ENCODE peak calls at places on chromosomes 6 and 20, in ten cellular contexts. One of them, this sample, is unnamed.

GRCh38 chr6:79453558-79454042 is 83.6 kb downstream of the LCA5 start:
- DNase-seq in suprapubic skin: no peak
- DNase-seq in fibroblast of lung: peak; percentile 67
- DNase-seq in Panc1: no peak
- DNase-seq in body of pancreas: no peak
- DNase-seq in adrenal gland: no peak
- DNase-seq in tibial nerve: no peak
- DNase-seq in transverse colon: no peak
- DNase-seq in upper lobe of right lung: no peak
- DNase-seq in AG09309: no peak
- DNase-seq in this sample: no peak

GRCh38 chr20:39903806-39904205 is 785.2 kb downstream of the MAFB start:
- DNase-seq in tibial nerve: no peak
- DNase-seq in adrenal gland: no peak
- DNase-seq in body of pancreas: no peak
- DNase-seq in fibroblast of lung: no peak
- DNase-seq in suprapubic skin: no peak
- DNase-seq in transverse colon: no peak
- DNase-seq in AG09309: no peak
- DNase-seq in Panc1: no peak
- DNase-seq in upper lobe of right lung: no peak
- DNase-seq in this sample: no peak

GRCh38 chr6:36627801-36628246 is 33.7 kb downstream of the SRSF3 start:
- DNase-seq in adrenal gland: peak; percentile 67
- DNase-seq in fibroblast of lung: peak; percentile 97
- DNase-seq in upper lobe of right lung: peak; percentile 73
- DNase-seq in tibial nerve: no peak
- DNase-seq in AG09309: peak; percentile 29
- DNase-seq in body of pancreas: peak; percentile 73
- DNase-seq in transverse colon: peak; percentile 79
- DNase-seq in Panc1: no peak
- DNase-seq in suprapubic skin: no peak
- DNase-seq in this sample: peak; percentile 50

GRCh38 chr20:59743767-59744485 is 139.6 kb downstream of the PHACTR3 start:
- DNase-seq in upper lobe of right lung: no peak
- DNase-seq in transverse colon: no peak
- DNase-seq in Panc1: no peak
- DNase-seq in fibroblast of lung: no peak
- DNase-seq in suprapubic skin: no peak
- DNase-seq in body of pancreas: no peak
- DNase-seq in tibial nerve: no peak
- DNase-seq in adrenal gland: no peak
- DNase-seq in AG09309: no peak
- DNase-seq in this sample: no peak

GRCh38 chr6:118968416-118968815 is 33.5 kb upstream of the MCM9 start:
- DNase-seq in AG09309: no peak
- DNase-seq in adrenal gland: no peak
- DNase-seq in upper lobe of right lung: no peak
- DNase-seq in Panc1: peak; percentile 22
- DNase-seq in body of pancreas: no peak
- DNase-seq in suprapubic skin: no peak
- DNase-seq in transverse colon: no peak
- DNase-seq in fibroblast of lung: peak; percentile 61
- DNase-seq in tibial nerve: no peak
- DNase-seq in this sample: no peak

GRCh38 chr20:11117808-11118528 is 444.2 kb upstream of the JAG1 start:
- DNase-seq in adrenal gland: no peak
- DNase-seq in fibroblast of lung: peak; percentile 61
- DNase-seq in suprapubic skin: no peak
- DNase-seq in AG09309: peak; percentile 16
- DNase-seq in upper lobe of right lung: no peak
- DNase-seq in tibial nerve: no peak
- DNase-seq in transverse colon: no peak
- DNase-seq in body of pancreas: no peak
- DNase-seq in Panc1: no peak
- DNase-seq in this sample: no peak

GRCh38 chr6:15754035-15754705 is 91.3 kb upstream of the DTNBP1 start:
- DNase-seq in Panc1: no peak
- DNase-seq in AG09309: no peak
- DNase-seq in transverse colon: no peak
- DNase-seq in tibial nerve: no peak
- DNase-seq in suprapubic skin: no peak
- DNase-seq in upper lobe of right lung: no peak
- DNase-seq in body of pancreas: no peak
- DNase-seq in fibroblast of lung: peak; percentile 41
- DNase-seq in adrenal gland: no peak
- DNase-seq in this sample: no peak

GRCh38 chr6:13120483-13121482 is 207.6 kb downstream of the TBC1D7 start:
- DNase-seq in adrenal gland: no peak
- DNase-seq in tibial nerve: no peak
- DNase-seq in fibroblast of lung: no peak
- DNase-seq in AG09309: no peak
- DNase-seq in suprapubic skin: no peak
- DNase-seq in upper lobe of right lung: no peak
- DNase-seq in Panc1: no peak
- DNase-seq in transverse colon: no peak
- DNase-seq in body of pancreas: peak; percentile 86
- DNase-seq in this sample: no peak

GRCh38 chr6:27280064-27280539 is 32.0 kb downstream of the POM121L2 start:
- DNase-seq in adrenal gland: no peak
- DNase-seq in upper lobe of right lung: no peak
- DNase-seq in body of pancreas: peak; percentile 17
- DNase-seq in suprapubic skin: no peak
- DNase-seq in fibroblast of lung: peak; percentile 58
- DNase-seq in transverse colon: no peak
- DNase-seq in Panc1: no peak
- DNase-seq in AG09309: no peak
- DNase-seq in tibial nerve: no peak
- DNase-seq in this sample: no peak

GRCh38 chr6:27281105-27281539 is 31.0 kb downstream of the POM121L2 start:
- DNase-seq in AG09309: no peak
- DNase-seq in adrenal gland: no peak
- DNase-seq in Panc1: no peak
- DNase-seq in fibroblast of lung: no peak
- DNase-seq in upper lobe of right lung: no peak
- DNase-seq in transverse colon: no peak
- DNase-seq in tibial nerve: no peak
- DNase-seq in body of pancreas: no peak
- DNase-seq in suprapubic skin: no peak
- DNase-seq in this sample: no peak

GRCh38 chr6:27279513-27280063 is 32.1 kb downstream of the PRSS16 start:
- DNase-seq in adrenal gland: no peak
- DNase-seq in Panc1: no peak
- DNase-seq in AG09309: no peak
- DNase-seq in transverse colon: no peak
- DNase-seq in body of pancreas: no peak
- DNase-seq in tibial nerve: no peak
- DNase-seq in suprapubic skin: no peak
- DNase-seq in fibroblast of lung: no peak
- DNase-seq in upper lobe of right lung: no peak
- DNase-seq in this sample: no peak

GRCh38 chr6:27281569-27281968 is 30.5 kb downstream of the POM121L2 start:
- DNase-seq in adrenal gland: no peak
- DNase-seq in fibroblast of lung: no peak
- DNase-seq in AG09309: no peak
- DNase-seq in transverse colon: no peak
- DNase-seq in body of pancreas: no peak
- DNase-seq in Panc1: no peak
- DNase-seq in upper lobe of right lung: no peak
- DNase-seq in suprapubic skin: no peak
- DNase-seq in tibial nerve: no peak
- DNase-seq in this sample: no peak

GRCh38 chr6:27280540-27281000 is 31.5 kb downstream of the POM121L2 start:
- DNase-seq in body of pancreas: no peak
- DNase-seq in Panc1: no peak
- DNase-seq in upper lobe of right lung: no peak
- DNase-seq in tibial nerve: no peak
- DNase-seq in adrenal gland: no peak
- DNase-seq in AG09309: no peak
- DNase-seq in fibroblast of lung: no peak
- DNase-seq in suprapubic skin: no peak
- DNase-seq in transverse colon: no peak
- DNase-seq in this sample: no peak
- H3K4me3 ChIP-seq in body of pancreas: no peak overlapping the region
- H3K4me3 ChIP-seq in Panc1: peak overlapping the region; percentile 93
- H3K4me3 ChIP-seq in upper lobe of right lung: no peak overlapping the region
- H3K4me3 ChIP-seq in tibial nerve: no peak overlapping the region
- H3K4me3 ChIP-seq in adrenal gland: no peak overlapping the region
- H3K4me3 ChIP-seq in AG09309: peak overlapping the region; percentile 33
- H3K4me3 ChIP-seq in fibroblast of lung: peak overlapping the region; percentile 76
- H3K4me3 ChIP-seq in suprapubic skin: no peak overlapping the region
- H3K4me3 ChIP-seq in transverse colon: no peak overlapping the region
- H3K4me3 ChIP-seq in this sample: no peak overlapping the region

GRCh38 chr6:151620179-151620578 is 126.4 kb downstream of the CCDC170 start:
- DNase-seq in body of pancreas: no peak
- DNase-seq in upper lobe of right lung: no peak
- DNase-seq in adrenal gland: no peak
- DNase-seq in suprapubic skin: no peak
- DNase-seq in tibial nerve: no peak
- DNase-seq in AG09309: no peak
- DNase-seq in transverse colon: no peak
- DNase-seq in fibroblast of lung: no peak
- DNase-seq in Panc1: no peak
- DNase-seq in this sample: no peak

GRCh38 chr6:151624071-151624470 is 130.3 kb downstream of the CCDC170 start:
- DNase-seq in body of pancreas: no peak
- DNase-seq in fibroblast of lung: no peak
- DNase-seq in adrenal gland: no peak
- DNase-seq in Panc1: no peak
- DNase-seq in tibial nerve: no peak
- DNase-seq in AG09309: no peak
- DNase-seq in suprapubic skin: no peak
- DNase-seq in upper lobe of right lung: no peak
- DNase-seq in transverse colon: no peak
- DNase-seq in this sample: no peak

GRCh38 chr6:151627689-151628444 is 134.1 kb downstream of the CCDC170 start:
- DNase-seq in body of pancreas: no peak
- DNase-seq in Panc1: no peak
- DNase-seq in transverse colon: no peak
- DNase-seq in tibial nerve: no peak
- DNase-seq in fibroblast of lung: no peak
- DNase-seq in adrenal gland: no peak
- DNase-seq in AG09309: no peak
- DNase-seq in suprapubic skin: no peak
- DNase-seq in upper lobe of right lung: no peak
- DNase-seq in this sample: no peak

GRCh38 chr6:151624900-151625536 is 131.2 kb downstream of the CCDC170 start:
- DNase-seq in Panc1: no peak
- DNase-seq in upper lobe of right lung: no peak
- DNase-seq in AG09309: no peak
- DNase-seq in fibroblast of lung: no peak
- DNase-seq in adrenal gland: no peak
- DNase-seq in transverse colon: no peak
- DNase-seq in suprapubic skin: no peak
- DNase-seq in tibial nerve: no peak
- DNase-seq in body of pancreas: no peak
- DNase-seq in this sample: no peak

DNA sequence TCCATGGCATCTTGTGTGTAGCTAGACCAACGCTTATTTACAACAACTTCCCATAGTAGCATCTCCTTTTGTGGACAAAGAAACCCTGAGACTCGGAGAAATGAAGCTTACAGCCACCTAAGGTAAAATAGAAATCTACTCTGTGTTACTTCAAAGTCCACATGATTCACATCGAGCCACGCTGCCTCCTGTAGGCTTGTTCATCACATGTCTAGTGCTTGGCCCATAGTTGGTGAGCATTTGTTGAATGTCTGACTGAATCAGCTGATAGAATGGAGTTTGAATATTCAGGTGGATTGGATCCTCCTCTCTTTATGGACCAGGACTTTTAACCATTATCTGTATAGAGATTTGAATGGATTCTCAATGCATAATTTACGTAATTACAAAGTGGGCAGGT is 130.7 kb downstream of the CCDC170 start:
- DNase-seq in tibial nerve: no peak
- DNase-seq in Panc1: no peak
- DNase-seq in upper lobe of right lung: no peak
- DNase-seq in transverse colon: no peak
- DNase-seq in body of pancreas: no peak
- DNase-seq in AG09309: no peak
- DNase-seq in fibroblast of lung: no peak
- DNase-seq in adrenal gland: no peak
- DNase-seq in suprapubic skin: no peak
- DNase-seq in this sample: no peak
- TF ChIP-seq CTCF in tibial nerve: no peak
- TF ChIP-seq CTCF in Panc1: no peak
- TF ChIP-seq CTCF in upper lobe of right lung: no peak
- TF ChIP-seq CTCF in transverse colon: no peak
- TF ChIP-seq CTCF in body of pancreas: no peak
- TF ChIP-seq CTCF in AG09309: no peak
- TF ChIP-seq CTCF in fibroblast of lung: no peak
- TF ChIP-seq CTCF in adrenal gland: no peak
- TF ChIP-seq CTCF in suprapubic skin: no peak
- TF ChIP-seq CTCF in this sample: no peak

DNA sequence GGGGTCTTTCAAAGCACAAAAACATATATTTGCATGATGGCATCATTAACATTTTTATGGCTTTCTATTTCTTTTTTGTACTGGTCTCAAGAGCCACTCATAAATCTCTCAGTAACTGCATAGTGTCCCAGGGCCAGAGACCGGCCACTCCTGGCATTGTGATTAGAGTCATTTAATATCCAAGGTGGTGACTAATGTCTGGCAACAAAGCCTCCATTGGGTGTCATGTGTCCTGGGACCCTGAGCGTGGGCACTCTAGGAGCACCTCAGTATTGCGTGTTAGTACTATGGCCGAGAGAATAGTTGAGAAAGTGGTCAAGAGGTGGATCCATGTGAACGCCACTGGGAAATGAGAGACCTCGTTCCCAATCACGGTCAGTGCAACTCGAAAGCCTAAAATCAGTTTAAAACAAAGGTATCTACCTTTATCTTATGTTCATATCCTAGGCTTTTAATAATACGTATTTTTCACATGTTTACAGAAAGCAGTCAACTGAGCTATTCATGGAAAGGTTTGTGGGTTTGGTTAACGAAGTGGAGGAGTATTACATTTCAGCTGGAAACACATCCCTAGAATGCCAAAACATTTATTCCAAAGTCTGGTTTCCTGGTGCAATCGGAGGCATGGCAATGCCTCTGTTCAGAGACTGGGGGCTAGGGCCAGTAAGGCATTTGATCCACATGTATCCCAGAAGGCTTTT is 2.7 kb upstream of the ESR1 start:
- DNase-seq in adrenal gland: no peak
- DNase-seq in upper lobe of right lung: no peak
- DNase-seq in transverse colon: no peak
- DNase-seq in tibial nerve: no peak
- DNase-seq in AG09309: no peak
- DNase-seq in body of pancreas: no peak
- DNase-seq in fibroblast of lung: no peak
- DNase-seq in Panc1: no peak
- DNase-seq in suprapubic skin: no peak
- DNase-seq in this sample: no peak
- H3K4me3 ChIP-seq in adrenal gland: no peak overlapping the region
- H3K4me3 ChIP-seq in upper lobe of right lung: no peak overlapping the region
- H3K4me3 ChIP-seq in transverse colon: no peak overlapping the region
- H3K4me3 ChIP-seq in tibial nerve: no peak overlapping the region
- H3K4me3 ChIP-seq in AG09309: no peak overlapping the region
- H3K4me3 ChIP-seq in body of pancreas: no peak overlapping the region
- H3K4me3 ChIP-seq in fibroblast of lung: no peak overlapping the region
- H3K4me3 ChIP-seq in Panc1: no peak overlapping the region
- H3K4me3 ChIP-seq in suprapubic skin: no peak overlapping the region
- H3K4me3 ChIP-seq in this sample: no peak overlapping the region

DNA sequence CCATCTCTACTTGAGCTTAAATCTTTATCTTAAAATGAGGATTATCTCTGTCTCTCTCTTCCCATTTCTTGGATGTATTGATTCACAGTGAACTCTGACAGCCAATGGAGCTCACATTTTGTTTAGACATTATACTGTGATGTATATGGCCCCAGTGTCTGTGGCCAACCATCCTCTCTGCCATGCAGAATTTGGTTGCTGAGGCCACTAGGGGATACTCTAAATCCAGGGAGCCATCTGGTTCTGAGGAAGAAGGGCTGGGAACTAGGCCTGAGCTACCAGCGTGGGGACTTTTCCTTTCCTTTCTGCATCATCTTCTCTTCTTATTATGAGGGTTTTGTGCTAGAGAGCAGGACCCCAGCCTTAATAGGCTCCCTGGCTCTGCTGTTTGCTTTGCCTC is 59.1 kb upstream of the RIPOR2 start:
- DNase-seq in tibial nerve: no peak
- DNase-seq in transverse colon: no peak
- DNase-seq in body of pancreas: no peak
- DNase-seq in fibroblast of lung: no peak
- DNase-seq in adrenal gland: no peak
- DNase-seq in AG09309: no peak
- DNase-seq in upper lobe of right lung: no peak
- DNase-seq in suprapubic skin: no peak
- DNase-seq in Panc1: no peak
- DNase-seq in this sample: no peak
- TF ChIP-seq CTCF in tibial nerve: no peak
- TF ChIP-seq CTCF in transverse colon: no peak
- TF ChIP-seq CTCF in body of pancreas: no peak
- TF ChIP-seq CTCF in fibroblast of lung: peak; percentile 15
- TF ChIP-seq CTCF in adrenal gland: no peak
- TF ChIP-seq CTCF in AG09309: peak; percentile 54
- TF ChIP-seq CTCF in upper lobe of right lung: no peak
- TF ChIP-seq CTCF in suprapubic skin: no peak
- TF ChIP-seq CTCF in Panc1: no peak
- TF ChIP-seq CTCF in this sample: no peak